ENCODE peak calls at places on chromosomes 5 and 9, in five cellular contexts. G is activated T-helper 1 cell treated with Interleukin-2 at 50 U/mL for 16 hours, V is HEK293T, Q is lung, J is HuH-7. E is an unnamed sample.

GRCh38 chr9:2053883-2054845 is 39.0 kb downstream of the SMARCA2 start:
- DNase-seq in V (no peak), J (no peak), Q (no peak), G (peak), E (no peak)

GRCh38 chr9:122807271-122807900 is 7.5 kb downstream of the OR1K1 start:
- DNase-seq in Q (no peak), G (no peak), J (no peak), V (no peak), E (no peak)

GRCh38 chr5:120759586-120759985 is 295.5 kb downstream of the PRR16 start:
- DNase-seq in Q (no peak), G (no peak), V (no peak), J (no peak), E (no peak)

GRCh38 chr9:25602366-25603044 is 75.7 kb downstream of the TUSC1 start:
- DNase-seq in J (no peak), G (no peak), V (no peak), Q (no peak), E (no peak)

GRCh38 chr9:127305450-127306226 is 41.1 kb downstream of the GARNL3 start:
- DNase-seq in Q (no peak), J (no peak), V (no peak), G (no peak), E (peak)

GRCh38 chr5:164098979-164099378 is 593.6 kb downstream of the MAT2B start:
- DNase-seq in G (no peak), V (no peak), Q (no peak), J (no peak), E (no peak)

GRCh38 chr5:55407059-55407684 is 99.4 kb downstream of the MTREX start:
- DNase-seq in Q (no peak), G (no peak), J (peak), V (peak), E (no peak)

GRCh38 chr5:113450366-113451328 is 15.9 kb upstream of the TSSK1B start:
- DNase-seq in V (no peak), Q (no peak), J (no peak), G (no peak), E (no peak)

GRCh38 chr5:118506453-118506852 is 481.9 kb downstream of the DTWD2 start:
- DNase-seq in G (no peak), J (no peak), Q (no peak), V (no peak), E (no peak)

GRCh38 chr5:134526483-134527155 is 1.1 kb downstream of the JADE2 start:
- DNase-seq in J (peak), V (peak), Q (peak), G (peak), E (peak)

GRCh38 chr9:78212868-78213267 is 23.0 kb upstream of the CEP78 start:
- DNase-seq in Q (no peak), V (no peak), J (no peak), G (no peak), E (no peak)

GRCh38 chr9:104826911-104827310 is 63.0 kb downstream of the NIPSNAP3B start:
- DNase-seq in V (no peak), Q (no peak), G (no peak), J (no peak), E (no peak)

GRCh38 chr9:93210324-93210973 is 26.5 kb downstream of the WNK2 start:
- DNase-seq in G (no peak), Q (no peak), J (no peak), V (no peak), E (no peak)

GRCh38 chr5:142426129-142426641 is 101.4 kb upstream of the SPRY4 start:
- DNase-seq in Q (no peak), G (peak), J (no peak), V (no peak), E (no peak)

GRCh38 chr5:39148983-39149534 is 70.3 kb downstream of the FYB1 start:
- DNase-seq in G (no peak), Q (no peak), J (no peak), V (no peak), E (no peak)

GRCh38 chr5:125856949-125857348 is 566.3 kb upstream of the GRAMD2B start:
- DNase-seq in J (no peak), V (no peak), Q (no peak), G (no peak), E (no peak)

GRCh38 chr5:57687641-57688040 is 205.0 kb upstream of the ACTBL2 start:
- DNase-seq in Q (no peak), G (no peak), J (no peak), V (no peak), E (no peak)

GRCh38 chr9:14441976-14442651 is 128.2 kb upstream of the NFIB start:
- DNase-seq in J (no peak), V (no peak), Q (no peak), G (no peak), E (no peak)

GRCh38 chr9:98597372-98597771 is 111.4 kb downstream of the GABBR2 start:
- DNase-seq in G (no peak), V (no peak), J (no peak), Q (no peak), E (no peak)

GRCh38 chr5:128857061-128857677 is 108.1 kb upstream of the SLC27A6 start:
- DNase-seq in J (no peak), Q (no peak), G (no peak), V (no peak), E (no peak)

GRCh38 chr5:176750144-176750543 is 60.2 kb upstream of the UNC5A start:
- DNase-seq in Q (no peak), J (no peak), V (no peak), G (no peak), E (peak)

GRCh38 chr9:115015018-115015635 is 84.7 kb upstream of the TNFSF8 start:
- DNase-seq in G (no peak), J (peak), Q (no peak), V (peak), E (no peak)

GRCh38 chr5:159444441-159445082 is 114.3 kb upstream of the IL12B start:
- DNase-seq in J (peak), V (peak), Q (no peak), G (no peak), E (no peak)

GRCh38 chr5:139488269-139488668 is 5.7 kb upstream of the STING1 start:
- DNase-seq in Q (no peak), J (no peak), V (no peak), G (no peak), E (no peak)

GRCh38 chr5:59506285-59506877 is 387.1 kb downstream of the PDE4D start:
- DNase-seq in J (no peak), V (no peak), Q (no peak), G (no peak), E (no peak)

GRCh38 chr5:120413706-120414105 is 50.4 kb upstream of the PRR16 start:
- DNase-seq in J (no peak), G (no peak), Q (no peak), V (no peak), E (no peak)

GRCh38 chr5:146078566-146078965 is 26.8 kb downstream of the PLAC8L1 start:
- DNase-seq in Q (no peak), J (no peak), V (no peak), G (no peak), E (no peak)

GRCh38 chr9:128143409-128144238 is 5.6 kb upstream of the LCN2 start:
- DNase-seq in V (no peak), G (no peak), J (no peak), Q (no peak), E (no peak)

GRCh38 chr9:91176426-91176825 is 185.3 kb downstream of the AUH start:
- DNase-seq in J (no peak), Q (peak), G (no peak), V (no peak), E (peak)